ENCODE peak calls at places on chromosomes 2 and 18, in five cellular contexts. C is aorta; N is OCI-LY7; B is stimulated activated CD4-positive, alpha-beta T cell treated with anti-CD3 and anti-CD28 coated beads, Interleukin-12 subunit alpha, Interleukin-12 subunit beta, amount 100 ng/mL, for 48 hours; Q is neural progenitor cell. M is an unnamed sample.

GRCh38 chr18:77374106-77374505 is 124.5 kb downstream of the GALR1 start:
- DNase-seq in B (no peak), C (no peak), Q (no peak), N (no peak), M (no peak)

GRCh38 chr2:46561731-46562450 is 82.5 kb downstream of the TMEM247 start:
- DNase-seq in C (no peak), Q (no peak), B (no peak), N (no peak), M (no peak)

GRCh38 chr2:24076849-24077534 is 866 bp upstream of the SF3B6 start:
- DNase-seq in N (peak), B (no peak), Q (peak), C (no peak), M (no peak)

GRCh38 chr2:37571571-37572136 is 99.8 kb downstream of the CDC42EP3 start:
- DNase-seq in N (no peak), B (no peak), C (no peak), Q (no peak), M (no peak)

GRCh38 chr2:180456811-180457210 is 449.7 kb upstream of the CWC22 start:
- DNase-seq in Q (no peak), B (no peak), C (no peak), N (no peak), M (no peak)

GRCh38 chr2:162106146-162106551 is 32.1 kb upstream of the DPP4 start:
- DNase-seq in N (no peak), C (no peak), Q (no peak), B (no peak), M (no peak)

GRCh38 chr2:85888745-85889647 is at the start of gene ST3GAL5:
- DNase-seq in Q (peak), N (peak), B (peak), C (peak), M (peak)

GRCh38 chr2:189407161-189407943 is 33.9 kb upstream of the WDR75 start:
- DNase-seq in Q (no peak), B (no peak), N (no peak), C (no peak), M (no peak)

GRCh38 chr2:132923787-132924186 is 253.8 kb upstream of the LYPD1 start:
- DNase-seq in C (no peak), N (no peak), B (no peak), Q (no peak), M (no peak)

GRCh38 chr2:16031848-16032159 is 91.5 kb downstream of the MYCN start:
- DNase-seq in B (no peak), N (no peak), C (no peak), Q (no peak), M (no peak)

GRCh38 chr2:12303181-12304030 is 413.3 kb upstream of the TRIB2 start:
- DNase-seq in N (no peak), C (no peak), Q (no peak), B (no peak), M (no peak)

GRCh38 chr2:190481339-190481738 is 53.2 kb downstream of the NEMP2 start:
- DNase-seq in Q (no peak), B (no peak), N (no peak), C (no peak), M (no peak)

GRCh38 chr2:28391564-28392296 is 928 bp upstream of the FOSL2 start:
- DNase-seq in Q (peak), C (peak), B (peak), N (peak), M (peak)

GRCh38 chr2:42696987-42697386 is 66.9 kb downstream of the OXER1 start:
- DNase-seq in N (no peak), Q (no peak), C (no peak), B (no peak), M (no peak)

GRCh38 chr2:128359841-128360240 is 41.2 kb upstream of the HS6ST1 start:
- DNase-seq in N (no peak), B (no peak), Q (no peak), C (no peak), M (no peak)

GRCh38 chr2:220789961-220790360 is 782.1 kb downstream of the EPHA4 start:
- DNase-seq in C (no peak), Q (no peak), B (no peak), N (no peak), M (no peak)

GRCh38 chr18:13471971-13472628 is 253.5 kb downstream of the LDLRAD4 start:
- DNase-seq in Q (peak), N (no peak), C (peak), B (no peak), M (no peak)

GRCh38 chr2:119478188-119479065 is 45.9 kb downstream of the SCTR start:
- DNase-seq in B (no peak), Q (no peak), C (no peak), N (no peak), M (no peak)

GRCh38 chr2:675460-675859 is 1.7 kb downstream of the TMEM18 start:
- DNase-seq in C (no peak), N (no peak), Q (no peak), B (no peak), M (no peak)

GRCh38 chr2:46164581-46165301 is 132.5 kb upstream of the EPAS1 start:
- DNase-seq in N (no peak), B (no peak), Q (no peak), C (peak), M (no peak)

GRCh38 chr2:146374505-146374904 is 1470.3 kb upstream of the ACVR2A start:
- DNase-seq in C (no peak), B (no peak), Q (no peak), N (no peak), M (no peak)

GRCh38 chr2:157696036-157696435 is 67.4 kb upstream of the ACVR1C start:
- DNase-seq in Q (no peak), C (no peak), N (no peak), B (no peak), M (no peak)

GRCh38 chr2:182672471-182673165 is 43.4 kb upstream of the DNAJC10 start:
- DNase-seq in Q (no peak), N (no peak), B (no peak), C (no peak), M (no peak)

GRCh38 chr2:226832076-226832475 is 3.8 kb upstream of the RHBDD1 start:
- DNase-seq in N (no peak), C (no peak), B (no peak), Q (no peak), M (no peak)

GRCh38 chr2:204628926-204629661 is 83.8 kb downstream of the PARD3B start:
- DNase-seq in C (no peak), N (no peak), B (no peak), Q (no peak), M (no peak)

GRCh38 chr2:64259301-64259700 is 115.1 kb upstream of the PELI1 start:
- DNase-seq in C (no peak), Q (no peak), B (no peak), N (no peak), M (no peak)

GRCh38 chr18:22428672-22429071 is 11.0 kb upstream of the CTAGE1 start:
- DNase-seq in C (no peak), B (no peak), N (no peak), Q (no peak), M (no peak)

GRCh38 chr2:226772389-226773179 is 27.0 kb downstream of the IRS1 start:
- DNase-seq in B (no peak), C (no peak), N (peak), Q (no peak), M (no peak)

GRCh38 chr2:56334622-56335021 is 150.8 kb downstream of the CCDC85A start:
- DNase-seq in B (no peak), C (no peak), Q (no peak), N (no peak), M (no peak)

GRCh38 chr2:237451582-237452469 is 35.2 kb upstream of the MLPH start:
- DNase-seq in C (no peak), Q (peak), N (no peak), B (no peak), M (no peak)

GRCh38 chr2:79887747-79888374 is 375.0 kb downstream of the CTNNA2 start:
- DNase-seq in N (peak), B (no peak), Q (peak), C (no peak), M (peak)

GRCh38 chr2:235501663-235502009 is 7.8 kb downstream of the AGAP1 start:
- DNase-seq in C (no peak), B (no peak), Q (peak), N (no peak), M (no peak)

GRCh38 chr2:159249955-159250723 is 36.4 kb downstream of the WDSUB1 start:
- DNase-seq in B (no peak), Q (no peak), C (peak), N (peak), M (no peak)

GRCh38 chr2:26735096-26735495 is 29.0 kb upstream of the SLC35F6 start:
- DNase-seq in Q (no peak), N (no peak), B (no peak), C (no peak), M (no peak)

GRCh38 chr2:165110394-165110793 is 93.5 kb downstream of the SCN3A start:
- DNase-seq in C (no peak), N (no peak), B (no peak), Q (no peak), M (no peak)

GRCh38 chr18:58313491-58314032 is 269.5 kb downstream of the NEDD4L start:
- DNase-seq in Q (no peak), C (no peak), B (no peak), N (no peak), M (no peak)